ENCODE peak calls at places on chromosomes 12 and 14, in six cellular contexts. One of them, this sample, is unnamed.

GRCh38 chr14:99872786-99873440 is 79.7 kb downstream of the EML1 start:
- DNase-seq in AG09319: peak
- DNase-seq in PC-3: no peak
- DNase-seq in mesenteric fat pad: no peak
- DNase-seq in naive thymus-derived CD4-positive, alpha-beta T cell: no peak
- DNase-seq in stimulated activated naive CD8-positive, alpha-beta T cell treated with anti-CD3 and anti-CD28 coated beads, Interleukin-15, amount 100 ng/mL, for 72 hours: no peak
- DNase-seq in this sample: no peak

GRCh38 chr12:52295663-52296062 is 4.3 kb upstream of the KRT81 start:
- DNase-seq in AG09319: no peak
- DNase-seq in PC-3: peak
- DNase-seq in mesenteric fat pad: no peak
- DNase-seq in naive thymus-derived CD4-positive, alpha-beta T cell: no peak
- DNase-seq in stimulated activated naive CD8-positive, alpha-beta T cell treated with anti-CD3 and anti-CD28 coated beads, Interleukin-15, amount 100 ng/mL, for 72 hours: no peak
- DNase-seq in this sample: no peak

GRCh38 chr12:64080319-64081008 is 141.6 kb downstream of the KICS2 start:
- DNase-seq in AG09319: no peak
- DNase-seq in PC-3: peak
- DNase-seq in mesenteric fat pad: no peak
- DNase-seq in naive thymus-derived CD4-positive, alpha-beta T cell: no peak
- DNase-seq in stimulated activated naive CD8-positive, alpha-beta T cell treated with anti-CD3 and anti-CD28 coated beads, Interleukin-15, amount 100 ng/mL, for 72 hours: no peak
- DNase-seq in this sample: peak

GRCh38 chr14:23138173-23138535 is 19.1 kb upstream of the CEBPE start:
- DNase-seq in AG09319: no peak
- DNase-seq in PC-3: no peak
- DNase-seq in mesenteric fat pad: no peak
- DNase-seq in naive thymus-derived CD4-positive, alpha-beta T cell: no peak
- DNase-seq in stimulated activated naive CD8-positive, alpha-beta T cell treated with anti-CD3 and anti-CD28 coated beads, Interleukin-15, amount 100 ng/mL, for 72 hours: no peak
- DNase-seq in this sample: peak

GRCh38 chr14:83744901-83745300 is 1785.0 kb upstream of the FLRT2 start:
- DNase-seq in AG09319: no peak
- DNase-seq in PC-3: no peak
- DNase-seq in mesenteric fat pad: no peak
- DNase-seq in naive thymus-derived CD4-positive, alpha-beta T cell: no peak
- DNase-seq in stimulated activated naive CD8-positive, alpha-beta T cell treated with anti-CD3 and anti-CD28 coated beads, Interleukin-15, amount 100 ng/mL, for 72 hours: no peak
- DNase-seq in this sample: no peak

GRCh38 chr14:38290601-38291190 is 34.8 kb upstream of the CLEC14A start:
- DNase-seq in AG09319: peak
- DNase-seq in PC-3: peak
- DNase-seq in mesenteric fat pad: no peak
- DNase-seq in naive thymus-derived CD4-positive, alpha-beta T cell: no peak
- DNase-seq in stimulated activated naive CD8-positive, alpha-beta T cell treated with anti-CD3 and anti-CD28 coated beads, Interleukin-15, amount 100 ng/mL, for 72 hours: no peak
- DNase-seq in this sample: peak

GRCh38 chr12:53383258-53383657 is 3.3 kb downstream of the SP1 start:
- DNase-seq in AG09319: no peak
- DNase-seq in PC-3: peak
- DNase-seq in mesenteric fat pad: no peak
- DNase-seq in naive thymus-derived CD4-positive, alpha-beta T cell: no peak
- DNase-seq in stimulated activated naive CD8-positive, alpha-beta T cell treated with anti-CD3 and anti-CD28 coated beads, Interleukin-15, amount 100 ng/mL, for 72 hours: no peak
- DNase-seq in this sample: no peak

GRCh38 chr12:101706403-101706802 is 9.0 kb downstream of the CHPT1 start:
- DNase-seq in AG09319: no peak
- DNase-seq in PC-3: no peak
- DNase-seq in mesenteric fat pad: no peak
- DNase-seq in naive thymus-derived CD4-positive, alpha-beta T cell: no peak
- DNase-seq in stimulated activated naive CD8-positive, alpha-beta T cell treated with anti-CD3 and anti-CD28 coated beads, Interleukin-15, amount 100 ng/mL, for 72 hours: no peak
- DNase-seq in this sample: no peak

GRCh38 chr12:113860950-113861349 is 105.2 kb downstream of the RBM19 start:
- DNase-seq in AG09319: peak
- DNase-seq in PC-3: no peak
- DNase-seq in mesenteric fat pad: no peak
- DNase-seq in naive thymus-derived CD4-positive, alpha-beta T cell: no peak
- DNase-seq in stimulated activated naive CD8-positive, alpha-beta T cell treated with anti-CD3 and anti-CD28 coated beads, Interleukin-15, amount 100 ng/mL, for 72 hours: no peak
- DNase-seq in this sample: peak

GRCh38 chr14:61260939-61261776 is 20.0 kb downstream of the TMEM30B start:
- DNase-seq in AG09319: peak
- DNase-seq in PC-3: peak
- DNase-seq in mesenteric fat pad: no peak
- DNase-seq in naive thymus-derived CD4-positive, alpha-beta T cell: no peak
- DNase-seq in stimulated activated naive CD8-positive, alpha-beta T cell treated with anti-CD3 and anti-CD28 coated beads, Interleukin-15, amount 100 ng/mL, for 72 hours: no peak
- DNase-seq in this sample: no peak

GRCh38 chr12:128573907-128574306 is 249.9 kb downstream of the SLC15A4 start:
- DNase-seq in AG09319: no peak
- DNase-seq in PC-3: no peak
- DNase-seq in mesenteric fat pad: no peak
- DNase-seq in naive thymus-derived CD4-positive, alpha-beta T cell: no peak
- DNase-seq in stimulated activated naive CD8-positive, alpha-beta T cell treated with anti-CD3 and anti-CD28 coated beads, Interleukin-15, amount 100 ng/mL, for 72 hours: no peak
- DNase-seq in this sample: no peak

GRCh38 chr14:99728231-99728920 is 44.3 kb downstream of the CYP46A1 start:
- DNase-seq in AG09319: no peak
- DNase-seq in PC-3: no peak
- DNase-seq in mesenteric fat pad: peak
- DNase-seq in naive thymus-derived CD4-positive, alpha-beta T cell: no peak
- DNase-seq in stimulated activated naive CD8-positive, alpha-beta T cell treated with anti-CD3 and anti-CD28 coated beads, Interleukin-15, amount 100 ng/mL, for 72 hours: no peak
- DNase-seq in this sample: no peak

GRCh38 chr12:112087055-112087850 is 21.3 kb downstream of the NAA25 start:
- DNase-seq in AG09319: no peak
- DNase-seq in PC-3: no peak
- DNase-seq in mesenteric fat pad: no peak
- DNase-seq in naive thymus-derived CD4-positive, alpha-beta T cell: no peak
- DNase-seq in stimulated activated naive CD8-positive, alpha-beta T cell treated with anti-CD3 and anti-CD28 coated beads, Interleukin-15, amount 100 ng/mL, for 72 hours: no peak
- DNase-seq in this sample: no peak

GRCh38 chr14:90518941-90519256 is 122.1 kb downstream of the CALM1 start:
- DNase-seq in AG09319: no peak
- DNase-seq in PC-3: peak
- DNase-seq in mesenteric fat pad: no peak
- DNase-seq in naive thymus-derived CD4-positive, alpha-beta T cell: peak
- DNase-seq in stimulated activated naive CD8-positive, alpha-beta T cell treated with anti-CD3 and anti-CD28 coated beads, Interleukin-15, amount 100 ng/mL, for 72 hours: peak
- DNase-seq in this sample: no peak

GRCh38 chr14:59159169-59159568 is 29.3 kb upstream of the DAAM1 start:
- DNase-seq in AG09319: no peak
- DNase-seq in PC-3: no peak
- DNase-seq in mesenteric fat pad: no peak
- DNase-seq in naive thymus-derived CD4-positive, alpha-beta T cell: no peak
- DNase-seq in stimulated activated naive CD8-positive, alpha-beta T cell treated with anti-CD3 and anti-CD28 coated beads, Interleukin-15, amount 100 ng/mL, for 72 hours: no peak
- DNase-seq in this sample: no peak

GRCh38 chr12:124309744-124310143 is 14.9 kb downstream of the RFLNA start:
- DNase-seq in AG09319: no peak
- DNase-seq in PC-3: no peak
- DNase-seq in mesenteric fat pad: no peak
- DNase-seq in naive thymus-derived CD4-positive, alpha-beta T cell: no peak
- DNase-seq in stimulated activated naive CD8-positive, alpha-beta T cell treated with anti-CD3 and anti-CD28 coated beads, Interleukin-15, amount 100 ng/mL, for 72 hours: no peak
- DNase-seq in this sample: no peak

GRCh38 chr14:64997108-64997794 is 10.6 kb downstream of the FNTB start:
- DNase-seq in AG09319: no peak
- DNase-seq in PC-3: peak
- DNase-seq in mesenteric fat pad: no peak
- DNase-seq in naive thymus-derived CD4-positive, alpha-beta T cell: no peak
- DNase-seq in stimulated activated naive CD8-positive, alpha-beta T cell treated with anti-CD3 and anti-CD28 coated beads, Interleukin-15, amount 100 ng/mL, for 72 hours: no peak
- DNase-seq in this sample: peak

GRCh38 chr14:65224799-65225198 is 122.5 kb upstream of the MAX start:
- DNase-seq in AG09319: no peak
- DNase-seq in PC-3: peak
- DNase-seq in mesenteric fat pad: no peak
- DNase-seq in naive thymus-derived CD4-positive, alpha-beta T cell: no peak
- DNase-seq in stimulated activated naive CD8-positive, alpha-beta T cell treated with anti-CD3 and anti-CD28 coated beads, Interleukin-15, amount 100 ng/mL, for 72 hours: no peak
- DNase-seq in this sample: no peak

GRCh38 chr12:125272252-125272980 is 207.2 kb downstream of the AACS start:
- DNase-seq in AG09319: no peak
- DNase-seq in PC-3: no peak
- DNase-seq in mesenteric fat pad: no peak
- DNase-seq in naive thymus-derived CD4-positive, alpha-beta T cell: no peak
- DNase-seq in stimulated activated naive CD8-positive, alpha-beta T cell treated with anti-CD3 and anti-CD28 coated beads, Interleukin-15, amount 100 ng/mL, for 72 hours: no peak
- DNase-seq in this sample: no peak

GRCh38 chr12:24749171-24749570 is 199.7 kb downstream of the BCAT1 start:
- DNase-seq in AG09319: no peak
- DNase-seq in PC-3: no peak
- DNase-seq in mesenteric fat pad: no peak
- DNase-seq in naive thymus-derived CD4-positive, alpha-beta T cell: no peak
- DNase-seq in stimulated activated naive CD8-positive, alpha-beta T cell treated with anti-CD3 and anti-CD28 coated beads, Interleukin-15, amount 100 ng/mL, for 72 hours: no peak
- DNase-seq in this sample: no peak

GRCh38 chr14:70045715-70046535 is 142.8 kb downstream of the SLC8A3 start:
- DNase-seq in AG09319: no peak
- DNase-seq in PC-3: peak
- DNase-seq in mesenteric fat pad: peak
- DNase-seq in naive thymus-derived CD4-positive, alpha-beta T cell: no peak
- DNase-seq in stimulated activated naive CD8-positive, alpha-beta T cell treated with anti-CD3 and anti-CD28 coated beads, Interleukin-15, amount 100 ng/mL, for 72 hours: no peak
- DNase-seq in this sample: peak

GRCh38 chr14:34711169-34711568 is 3.2 kb downstream of the CFL2 start:
- DNase-seq in AG09319: peak
- DNase-seq in PC-3: peak
- DNase-seq in mesenteric fat pad: no peak
- DNase-seq in naive thymus-derived CD4-positive, alpha-beta T cell: no peak
- DNase-seq in stimulated activated naive CD8-positive, alpha-beta T cell treated with anti-CD3 and anti-CD28 coated beads, Interleukin-15, amount 100 ng/mL, for 72 hours: no peak
- DNase-seq in this sample: peak

GRCh38 chr12:120640840-120641833 is 711 bp downstream of the CABP1 start:
- DNase-seq in AG09319: no peak
- DNase-seq in PC-3: peak
- DNase-seq in mesenteric fat pad: no peak
- DNase-seq in naive thymus-derived CD4-positive, alpha-beta T cell: peak
- DNase-seq in stimulated activated naive CD8-positive, alpha-beta T cell treated with anti-CD3 and anti-CD28 coated beads, Interleukin-15, amount 100 ng/mL, for 72 hours: peak
- DNase-seq in this sample: peak

GRCh38 chr14:106578479-106578878 is 1052.1 kb downstream of the TMEM121 start:
- DNase-seq in AG09319: no peak
- DNase-seq in PC-3: no peak
- DNase-seq in mesenteric fat pad: no peak
- DNase-seq in naive thymus-derived CD4-positive, alpha-beta T cell: no peak
- DNase-seq in stimulated activated naive CD8-positive, alpha-beta T cell treated with anti-CD3 and anti-CD28 coated beads, Interleukin-15, amount 100 ng/mL, for 72 hours: no peak
- DNase-seq in this sample: no peak

GRCh38 chr12:82242729-82243128 is 115.5 kb downstream of the CCDC59 start:
- DNase-seq in AG09319: no peak
- DNase-seq in PC-3: no peak
- DNase-seq in mesenteric fat pad: no peak
- DNase-seq in naive thymus-derived CD4-positive, alpha-beta T cell: no peak
- DNase-seq in stimulated activated naive CD8-positive, alpha-beta T cell treated with anti-CD3 and anti-CD28 coated beads, Interleukin-15, amount 100 ng/mL, for 72 hours: no peak
- DNase-seq in this sample: no peak

GRCh38 chr12:49296034-49296835 is 1.3 kb downstream of the PRPH start:
- DNase-seq in AG09319: no peak
- DNase-seq in PC-3: peak
- DNase-seq in mesenteric fat pad: no peak
- DNase-seq in naive thymus-derived CD4-positive, alpha-beta T cell: peak
- DNase-seq in stimulated activated naive CD8-positive, alpha-beta T cell treated with anti-CD3 and anti-CD28 coated beads, Interleukin-15, amount 100 ng/mL, for 72 hours: peak
- DNase-seq in this sample: peak

GRCh38 chr12:126093911-126094310 is 1028.7 kb downstream of the AACS start:
- DNase-seq in AG09319: no peak
- DNase-seq in PC-3: peak
- DNase-seq in mesenteric fat pad: no peak
- DNase-seq in naive thymus-derived CD4-positive, alpha-beta T cell: no peak
- DNase-seq in stimulated activated naive CD8-positive, alpha-beta T cell treated with anti-CD3 and anti-CD28 coated beads, Interleukin-15, amount 100 ng/mL, for 72 hours: no peak
- DNase-seq in this sample: peak

GRCh38 chr12:6266431-6267006 is 44.0 kb upstream of the PLEKHG6 start:
- DNase-seq in AG09319: no peak
- DNase-seq in PC-3: no peak
- DNase-seq in mesenteric fat pad: no peak
- DNase-seq in naive thymus-derived CD4-positive, alpha-beta T cell: no peak
- DNase-seq in stimulated activated naive CD8-positive, alpha-beta T cell treated with anti-CD3 and anti-CD28 coated beads, Interleukin-15, amount 100 ng/mL, for 72 hours: no peak
- DNase-seq in this sample: no peak

GRCh38 chr12:40065636-40066035 is 40.2 kb downstream of the SLC2A13 start:
- DNase-seq in AG09319: no peak
- DNase-seq in PC-3: no peak
- DNase-seq in mesenteric fat pad: no peak
- DNase-seq in naive thymus-derived CD4-positive, alpha-beta T cell: no peak
- DNase-seq in stimulated activated naive CD8-positive, alpha-beta T cell treated with anti-CD3 and anti-CD28 coated beads, Interleukin-15, amount 100 ng/mL, for 72 hours: no peak
- DNase-seq in this sample: no peak

GRCh38 chr14:99609245-99610117 is 5.5 kb upstream of the CCDC85C start:
- DNase-seq in AG09319: no peak
- DNase-seq in PC-3: peak
- DNase-seq in mesenteric fat pad: no peak
- DNase-seq in naive thymus-derived CD4-positive, alpha-beta T cell: no peak
- DNase-seq in stimulated activated naive CD8-positive, alpha-beta T cell treated with anti-CD3 and anti-CD28 coated beads, Interleukin-15, amount 100 ng/mL, for 72 hours: no peak
- DNase-seq in this sample: no peak

GRCh38 chr14:97603201-97603600 is 806.0 kb downstream of the VRK1 start:
- DNase-seq in AG09319: no peak
- DNase-seq in PC-3: no peak
- DNase-seq in mesenteric fat pad: no peak
- DNase-seq in naive thymus-derived CD4-positive, alpha-beta T cell: no peak
- DNase-seq in stimulated activated naive CD8-positive, alpha-beta T cell treated with anti-CD3 and anti-CD28 coated beads, Interleukin-15, amount 100 ng/mL, for 72 hours: peak
- DNase-seq in this sample: no peak